ENCODE peak calls at places on chromosomes 6 and 20, in ten cellular contexts. V, L, R, M, W, D, O, G, E and Z are unnamed samples.

GRCh38 chr6:35019171-35019570 is 122.0 kb downstream of the TCP11 start:
- DNase-seq in V (no peak), G (no peak), O (no peak), D (no peak), L (no peak), M (no peak), R (no peak), E (no peak), W (no peak), Z (no peak)

GRCh38 chr20:34683667-34684066 is 6.8 kb upstream of the PIGU start:
- DNase-seq in V (no peak), M (no peak), W (no peak), G (no peak), L (no peak), R (no peak), D (no peak), E (no peak), O (no peak), Z (no peak)

GRCh38 chr6:56291278-56291917 is 44.0 kb upstream of the COL21A1 start:
- DNase-seq in W (no peak), E (no peak), O (no peak), M (no peak), G (no peak), R (no peak), D (no peak), V (no peak), L (no peak), Z (no peak)

GRCh38 chr20:64069614-64070243 is 6.7 kb downstream of the TCEA2 start:
- DNase-seq in V (no peak), G (no peak), O (no peak), L (no peak), R (no peak), E (no peak), D (no peak), M (no peak), W (no peak), Z (no peak)

GRCh38 chr6:90691823-90692222 is 105.0 kb upstream of the MAP3K7 start:
- DNase-seq in E (no peak), W (no peak), D (no peak), R (no peak), O (no peak), M (no peak), L (no peak), V (no peak), G (no peak), Z (no peak)

GRCh38 chr6:126477678-126478077 is 137.8 kb downstream of the CENPW start:
- DNase-seq in G (no peak), E (no peak), R (no peak), W (no peak), M (no peak), V (no peak), L (no peak), D (no peak), O (no peak), Z (no peak)

GRCh38 chr6:73375216-73375615 is 5.5 kb upstream of the OOEP start:
- DNase-seq in O (no peak), E (no peak), W (no peak), V (no peak), D (no peak), L (no peak), R (no peak), G (no peak), M (no peak), Z (no peak)

GRCh38 chr6:115310156-115310555 is 750.5 kb downstream of the FRK start:
- DNase-seq in W (no peak), O (no peak), E (no peak), D (no peak), L (no peak), M (no peak), G (no peak), V (no peak), R (no peak), Z (no peak)

GRCh38 chr6:41371461-41371991 is 36.1 kb downstream of the NCR2 start:
- DNase-seq in D (no peak), R (peak; percentile 60), E (no peak), W (peak; percentile 54), L (peak; percentile 66), O (no peak), V (no peak), G (no peak), M (no peak), Z (peak; percentile 46)

GRCh38 chr6:46269447-46270229 is 98.9 kb upstream of the ENPP5 start:
- DNase-seq in E (no peak), M (no peak), G (no peak), D (no peak), O (no peak), V (no peak), L (no peak), W (no peak), R (no peak), Z (no peak)